ENCODE peak calls at places on chromosomes 5 and 9, in ten cellular contexts. D is brain microvascular endothelial cell; K is tibial artery; X is stimulated activated naive CD8-positive, alpha-beta T cell treated with anti-CD3 and anti-CD28 coated beads, Interleukin-15, Interleukin-2, amounts not matched to agents 100 U/mL and 50 U/mL, for 24 hours; G is AG04450; C is left cardiac atrium; E is mesenchymal stem cell; U is IMR-90; R is kidney tubule cell; A is GM10248. L is an unnamed sample.

GRCh38 chr9:95305770-95306492 is 11.6 kb downstream of the FANCC start:
- DNase-seq in K (no peak), U (peak), C (no peak), R (peak), D (no peak), G (no peak), X (no peak), E (no peak), A (no peak), L (no peak)

GRCh38 chr9:124018731-124019697 is 7.4 kb downstream of the LHX2 start:
- DNase-seq in U (no peak), D (no peak), X (no peak), K (no peak), A (no peak), G (no peak), C (no peak), R (no peak), E (no peak), L (no peak)

GRCh38 chr5:150409638-150410523 is 2.8 kb downstream of the CD74 start:
- DNase-seq in G (peak), K (peak), A (peak), X (peak), E (peak), U (peak), R (peak), D (peak), C (peak), L (peak)

GRCh38 chr5:142819292-142819691 is 49.1 kb downstream of the ARHGAP26 start:
- DNase-seq in C (no peak), G (no peak), E (no peak), A (no peak), X (no peak), D (no peak), R (peak), K (no peak), U (no peak), L (no peak)

GRCh38 chr9:69981686-69982450 is 61.8 kb upstream of the MAMDC2 start:
- DNase-seq in A (no peak), K (no peak), G (no peak), D (peak), U (peak), R (peak), E (peak), C (no peak), X (no peak), L (no peak)

GRCh38 chr5:112018846-112019245 is 261.9 kb upstream of the NREP start:
- DNase-seq in R (no peak), X (no peak), K (no peak), C (no peak), D (no peak), U (no peak), E (no peak), A (no peak), G (no peak), L (no peak)

GRCh38 chr5:107968465-107968864 is 297.7 kb upstream of the EFNA5 start:
- DNase-seq in U (peak), C (no peak), X (no peak), K (no peak), D (no peak), G (no peak), E (no peak), A (no peak), R (no peak), L (no peak)

GRCh38 chr5:38780950-38781349 is 64.9 kb upstream of the OSMR start:
- DNase-seq in K (peak), C (peak), X (no peak), U (peak), D (peak), R (peak), G (peak), A (no peak), E (peak), L (no peak)

GRCh38 chr5:94433393-94434149 is 184.8 kb downstream of the KIAA0825 start:
- DNase-seq in K (peak), G (peak), D (peak), A (no peak), R (peak), C (no peak), X (no peak), U (peak), E (peak), L (no peak)

GRCh38 chr9:122113574-122113973 is 20.5 kb upstream of the TTLL11 start:
- DNase-seq in E (no peak), U (no peak), X (no peak), D (no peak), K (no peak), R (no peak), A (no peak), C (no peak), G (no peak), L (no peak)

GRCh38 chr5:75524591-75524990 is 12.9 kb downstream of the POLK start:
- DNase-seq in K (no peak), A (no peak), C (no peak), D (no peak), R (no peak), X (no peak), G (no peak), U (no peak), E (no peak), L (no peak)

GRCh38 chr9:112774006-112774996 is 23.7 kb downstream of the SNX30 start:
- DNase-seq in D (no peak), X (no peak), U (no peak), C (no peak), K (no peak), A (no peak), G (no peak), R (peak), E (no peak), L (no peak)

GRCh38 chr9:25397746-25398145 is 280.5 kb downstream of the TUSC1 start:
- DNase-seq in R (no peak), X (no peak), A (no peak), C (no peak), D (no peak), U (no peak), G (no peak), K (no peak), E (no peak), L (no peak)

GRCh38 chr5:112757468-112758208 is 20.0 kb downstream of the APC start:
- DNase-seq in A (peak), C (no peak), X (no peak), K (no peak), R (peak), D (no peak), E (peak), U (peak), G (no peak), L (no peak)

GRCh38 chr9:117013596-117013995 is 326.5 kb downstream of the TRIM32 start:
- DNase-seq in C (no peak), X (no peak), A (no peak), R (no peak), G (no peak), D (no peak), U (no peak), E (no peak), K (no peak), L (no peak)

GRCh38 chr9:117413346-117414219 is 1.3 kb downstream of the ASTN2 start:
- DNase-seq in K (no peak), C (peak), X (no peak), E (peak), A (peak), D (no peak), U (no peak), R (no peak), G (no peak), L (no peak)

GRCh38 chr5:112995764-112996618 is 19.4 kb downstream of the DCP2 start:
- DNase-seq in C (peak), X (peak), A (peak), G (peak), D (peak), K (peak), R (peak), U (peak), E (peak), L (peak)

GRCh38 chr5:147751-148150 is 43.5 kb upstream of the LRRC14B start:
- DNase-seq in G (no peak), R (no peak), K (no peak), X (no peak), E (no peak), A (no peak), C (no peak), D (no peak), U (no peak), L (no peak)

GRCh38 chr5:135869935-135870334 is 25.7 kb downstream of the IL9 start:
- DNase-seq in E (no peak), A (no peak), U (no peak), C (no peak), D (no peak), G (no peak), K (no peak), R (no peak), X (no peak), L (no peak)

GRCh38 chr5:78797945-78798731 is 149.6 kb upstream of the LHFPL2 start:
- DNase-seq in R (no peak), X (no peak), A (no peak), G (no peak), K (no peak), U (no peak), E (peak), C (no peak), D (no peak), L (no peak)

GRCh38 chr9:88937248-88937647 is 54.0 kb upstream of the S1PR3 start:
- DNase-seq in A (no peak), U (no peak), E (no peak), R (no peak), C (no peak), D (no peak), K (no peak), X (no peak), G (no peak), L (no peak)

GRCh38 chr9:106864533-106865143 is 1.7 kb downstream of the ZNF462 start:
- DNase-seq in U (peak), E (peak), D (peak), C (no peak), G (no peak), R (peak), X (no peak), A (no peak), K (no peak), L (no peak)

GRCh38 chr5:112931473-112931872 is 9.4 kb upstream of the REEP5 start:
- DNase-seq in U (no peak), E (peak), C (no peak), X (no peak), G (no peak), A (no peak), R (no peak), D (no peak), K (no peak), L (no peak)